ENCODE peak calls at places on chromosomes 16 and 17, in eight cellular contexts. N, Y, W, H, R, S, D and E are unnamed samples.

GRCh38 chr17:46773676-46774075 is 44.8 kb downstream of the WNT3 start:
- DNase-seq in R (no peak), S (no peak), Y (no peak), D (no peak), N (peak), W (no peak), H (no peak), E (no peak)

GRCh38 chr17:37848690-37849616 is 75.3 kb upstream of the TBC1D3K start:
- DNase-seq in R (no peak), W (peak), H (peak), S (no peak), N (no peak), Y (no peak), D (no peak), E (peak)

GRCh38 chr17:40598928-40599627 is 33.8 kb upstream of the CCR7 start:
- DNase-seq in H (no peak), R (no peak), N (no peak), D (peak), Y (no peak), S (peak), W (peak), E (peak)

GRCh38 chr17:7133424-7133823 is 18.8 kb upstream of the ASGR2 start:
- DNase-seq in N (no peak), Y (no peak), W (peak), H (no peak), S (no peak), D (peak), R (no peak), E (no peak)

GRCh38 chr17:10059684-10060211 is 138.7 kb downstream of the GAS7 start:
- DNase-seq in N (no peak), S (no peak), H (peak), W (no peak), R (no peak), Y (no peak), D (no peak), E (peak)

GRCh38 chr16:27199747-27200146 is 3.6 kb upstream of the KDM8 start:
- DNase-seq in N (no peak), W (no peak), R (no peak), Y (no peak), H (peak), D (no peak), S (no peak), E (no peak)

GRCh38 chr17:11240841-11241610 is at the start of gene SHISA6:
- DNase-seq in H (no peak), Y (no peak), W (peak), N (peak), D (no peak), R (peak), S (no peak), E (no peak)

GRCh38 chr17:69030145-69030544 is 30.6 kb downstream of the ABCA9 start:
- DNase-seq in W (no peak), D (no peak), H (peak), S (no peak), N (no peak), R (no peak), Y (no peak), E (peak)

GRCh38 chr17:8066841-8067775 is 20.4 kb downstream of the ALOX12B start:
- DNase-seq in R (no peak), H (no peak), N (peak), Y (no peak), W (peak), D (no peak), S (no peak), E (no peak)

GRCh38 chr17:62626719-62627218 is 701 bp upstream of the MRC2 start:
- DNase-seq in D (no peak), H (peak), Y (peak), R (no peak), N (no peak), S (peak), W (no peak), E (peak)

GRCh38 chr16:48158296-48158695 is 2.5 kb upstream of the ABCC12 start:
- DNase-seq in H (peak), D (no peak), S (no peak), N (no peak), R (no peak), W (no peak), Y (no peak), E (peak)

GRCh38 chr17:79388556-79389295 is 222.1 kb downstream of the RBFOX3 start:
- DNase-seq in W (peak), Y (no peak), H (peak), N (peak), S (no peak), D (no peak), R (peak), E (peak)

GRCh38 chr17:28553000-28553505 is 629 bp upstream of the UNC119 start:
- DNase-seq in N (peak), W (no peak), H (no peak), Y (no peak), D (no peak), S (no peak), R (no peak), E (no peak)

DNA sequence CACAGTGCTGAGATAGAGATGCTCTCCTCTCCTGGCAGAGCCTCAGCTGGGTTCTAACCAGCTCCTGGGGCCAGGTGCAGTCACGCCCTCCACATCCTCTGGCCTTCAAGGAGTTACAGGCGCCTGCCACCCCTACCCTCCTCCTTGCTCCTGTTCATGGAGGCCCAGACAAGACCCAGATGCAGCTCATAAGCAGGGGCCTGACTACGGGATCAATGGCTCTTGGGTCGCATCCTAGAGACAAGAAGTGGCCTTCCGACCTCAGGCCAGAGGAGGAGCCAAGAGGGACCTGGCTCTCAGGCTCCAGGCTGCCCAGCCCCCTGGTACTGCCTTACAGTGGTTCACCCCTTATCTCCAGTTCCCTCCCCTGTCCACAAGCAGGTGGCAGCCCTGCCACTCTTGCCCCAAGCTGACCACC is 23.0 kb downstream of the ARHGAP27 start:
- DNase-seq in Y (no peak), S (no peak), R (no peak), N (peak), H (no peak), D (no peak), W (peak), E (no peak)
- H3K4me3 ChIP-seq in Y (peak), S (peak), R (peak), N (no peak), H (no peak), D (peak), W (no peak), E (no peak)

GRCh38 chr16:89053725-89054029 is 40.0 kb upstream of the ACSF3 start:
- DNase-seq in W (no peak), S (no peak), D (no peak), H (no peak), N (no peak), R (no peak), Y (no peak), E (no peak)
- H3K4me3 ChIP-seq in W (no peak), S (no peak), D (no peak), H (no peak), N (no peak), R (no peak), Y (no peak), E (no peak)

DNA sequence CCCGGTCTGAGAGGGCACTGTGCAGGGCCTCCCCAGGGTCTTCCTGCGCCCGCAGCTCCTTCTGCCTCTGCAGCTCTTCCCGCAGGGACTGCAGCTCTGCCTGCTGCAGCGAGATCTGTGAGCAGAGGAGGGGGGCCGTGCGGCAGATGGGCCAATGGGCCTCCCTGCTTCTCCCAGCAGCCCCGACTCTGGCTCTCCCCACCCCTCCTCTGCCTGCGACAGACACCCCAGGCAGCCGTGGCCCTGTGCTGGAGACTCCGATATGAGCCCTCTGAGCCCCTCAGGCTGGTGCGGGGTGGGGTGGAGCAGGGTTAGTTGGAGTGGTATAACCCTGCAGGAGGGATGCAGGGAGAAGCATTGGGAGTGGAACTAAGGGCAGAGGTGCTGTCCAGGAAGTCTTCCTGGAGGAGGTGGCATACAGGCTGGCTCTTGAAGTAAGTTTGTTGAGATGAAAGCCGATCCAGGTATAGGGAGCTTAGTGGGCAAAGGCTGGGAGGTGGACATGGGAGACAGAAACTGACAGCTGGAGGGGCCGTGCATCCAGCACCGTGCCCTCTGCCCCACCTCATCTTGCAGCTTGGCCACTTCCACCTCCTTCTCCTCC is 5.0 kb downstream of the THOC6 start:
- DNase-seq in H (no peak), N (no peak), R (no peak), D (no peak), S (no peak), W (no peak), Y (no peak), E (no peak)
- H3K4me3 ChIP-seq in H (no peak), N (no peak), R (no peak), D (peak), S (no peak), W (no peak), Y (no peak), E (no peak)

DNA sequence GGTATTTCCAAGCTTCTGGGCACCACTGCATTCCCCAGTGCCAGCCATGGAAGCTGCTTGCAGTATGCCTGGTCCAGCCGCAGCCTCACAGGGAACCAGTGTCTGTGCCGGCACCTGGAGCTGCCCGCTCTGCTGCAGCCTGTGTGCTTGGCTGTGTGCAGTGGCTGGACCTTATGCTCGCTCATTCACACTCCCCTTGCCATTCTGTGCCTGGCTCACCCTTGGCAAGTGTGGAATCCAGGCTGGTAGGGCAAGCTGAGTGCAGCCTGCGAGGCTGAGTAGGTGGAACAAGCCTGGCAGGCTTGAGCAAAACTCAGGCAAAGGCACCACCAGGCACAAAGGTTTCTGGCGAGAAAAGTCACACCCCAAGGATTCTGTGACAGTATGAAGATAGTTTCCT is 144.0 kb downstream of the MYO1D start:
- DNase-seq in Y (no peak), N (no peak), W (no peak), D (no peak), H (no peak), S (no peak), R (no peak), E (no peak)
- H3K4me3 ChIP-seq in Y (no peak), N (no peak), W (no peak), D (no peak), H (no peak), S (no peak), R (no peak), E (no peak)

GRCh38 chr16:79073560-79073959 is 527.0 kb downstream of the MAF start:
- DNase-seq in D (no peak), R (no peak), S (no peak), H (no peak), Y (no peak), W (no peak), N (no peak), E (no peak)
- H3K4me3 ChIP-seq in D (peak), R (no peak), S (no peak), H (no peak), Y (no peak), W (no peak), N (no peak), E (no peak)

GRCh38 chr16:20072524-20073202 is 1.0 kb downstream of the GPR139 start:
- DNase-seq in H (no peak), N (no peak), S (no peak), W (no peak), R (no peak), D (no peak), Y (no peak), E (no peak)

GRCh38 chr16:20074089-20074956 is 633 bp upstream of the GPR139 start:
- DNase-seq in W (peak), N (no peak), S (no peak), Y (no peak), H (no peak), D (no peak), R (no peak), E (no peak)

GRCh38 chr16:20075243-20075642 is 1.6 kb upstream of the GPR139 start:
- DNase-seq in N (no peak), W (no peak), S (no peak), D (no peak), Y (no peak), H (no peak), R (no peak), E (no peak)

GRCh38 chr16:20079106-20079505 is 5.4 kb upstream of the GPR139 start:
- DNase-seq in N (no peak), R (no peak), Y (no peak), H (no peak), W (no peak), S (no peak), D (no peak), E (no peak)

GRCh38 chr16:20073203-20074088 is at the start of gene GPR139:
- DNase-seq in H (no peak), W (peak), S (no peak), R (no peak), N (no peak), D (no peak), Y (no peak), E (no peak)
- H3K4me3 ChIP-seq in H (no peak), W (peak), S (no peak), R (no peak), N (no peak), D (no peak), Y (no peak), E (no peak)

DNA sequence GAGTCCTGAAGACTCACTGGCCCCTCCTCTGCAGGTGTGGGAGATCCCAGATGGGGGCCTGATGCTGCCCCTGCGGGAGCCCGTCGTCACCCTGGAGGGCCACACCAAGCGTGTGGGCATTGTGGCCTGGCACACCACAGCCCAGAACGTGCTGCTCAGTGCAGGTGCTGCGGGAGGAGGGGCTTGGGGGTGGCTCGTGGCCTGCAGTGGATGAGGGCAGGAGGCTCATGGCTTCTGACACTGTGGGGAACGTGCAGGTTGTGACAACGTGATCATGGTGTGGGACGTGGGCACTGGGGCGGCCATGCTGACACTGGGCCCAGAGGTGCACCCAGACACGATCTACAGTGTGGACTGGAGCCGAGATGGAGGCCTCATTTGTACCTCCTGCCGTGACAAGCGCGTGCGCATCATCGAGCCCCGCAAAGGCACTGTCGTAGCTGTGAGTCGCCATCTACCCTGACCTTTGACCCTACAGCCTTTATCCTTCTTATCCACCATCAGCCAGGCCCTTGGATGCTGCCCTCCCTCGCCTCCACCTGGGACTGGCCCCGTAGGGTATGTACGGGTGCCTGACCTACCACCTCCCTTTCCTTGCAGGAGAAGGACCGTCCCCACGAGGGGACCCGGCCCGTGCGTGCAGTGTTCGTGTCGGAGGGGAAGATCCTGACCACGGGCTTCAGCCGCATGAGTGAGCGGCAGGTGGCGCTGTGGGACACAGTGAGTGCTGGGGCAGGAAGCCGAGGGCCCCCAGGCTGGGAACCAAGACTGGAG is 3.6 kb downstream of the CORO1A start:
- DNase-seq in N (peak), H (peak), S (peak), D (peak), Y (peak), W (peak), R (peak), E (peak)
- H3K4me3 ChIP-seq in N (no peak), H (no peak), S (no peak), D (peak), Y (no peak), W (no peak), R (no peak), E (no peak)

GRCh38 chr17:1227365-1227764 is 42.9 kb upstream of the BHLHA9 start:
- DNase-seq in W (no peak), Y (no peak), R (no peak), H (no peak), D (no peak), S (no peak), N (no peak), E (no peak)

GRCh38 chr17:1227917-1228751 is 42.1 kb upstream of the BHLHA9 start:
- DNase-seq in D (peak), R (no peak), S (no peak), W (peak), Y (peak), N (peak), H (no peak), E (no peak)

GRCh38 chr17:1229891-1230571 is 40.2 kb upstream of the BHLHA9 start:
- DNase-seq in S (no peak), N (no peak), D (no peak), Y (no peak), W (peak), H (no peak), R (no peak), E (no peak)

GRCh38 chr17:1229354-1229890 is 40.8 kb upstream of the BHLHA9 start:
- DNase-seq in S (peak), D (peak), N (peak), H (no peak), R (no peak), W (peak), Y (no peak), E (no peak)

DNA sequence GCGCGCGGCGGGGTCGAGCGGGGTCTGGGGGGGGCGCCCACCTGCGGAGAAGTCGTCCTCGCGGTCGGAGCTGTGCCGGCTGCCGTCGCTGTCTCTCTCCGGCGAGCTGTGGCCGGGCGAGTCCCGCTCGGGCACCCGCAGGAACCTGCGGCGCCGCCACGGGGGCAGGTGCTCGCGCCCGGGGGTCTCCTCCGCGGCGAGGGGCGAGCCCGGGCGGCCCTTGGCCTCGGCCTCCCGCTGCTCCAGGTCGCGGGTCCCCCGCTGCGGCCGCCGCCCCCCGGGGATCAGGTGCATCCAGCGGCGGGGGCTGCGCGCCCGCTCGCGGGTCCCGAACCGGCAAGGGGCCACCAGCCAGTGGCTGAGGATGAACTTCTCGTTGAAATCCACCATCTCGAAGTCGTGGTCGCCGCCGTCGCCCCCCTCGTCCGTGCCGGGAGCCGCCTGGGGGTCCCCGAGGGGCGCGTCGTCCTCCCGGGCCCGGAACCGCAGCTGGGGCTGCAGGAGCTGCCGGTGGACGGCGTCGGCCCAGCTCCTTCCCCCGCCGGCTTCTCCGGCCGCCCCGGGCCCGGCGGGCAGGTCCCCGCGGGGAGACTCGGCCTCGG is 41.4 kb upstream of the BHLHA9 start:
- DNase-seq in R (no peak), N (peak), D (no peak), S (no peak), Y (no peak), H (no peak), W (peak), E (no peak)
- H3K4me3 ChIP-seq in R (peak), N (peak), D (no peak), S (peak), Y (peak), H (no peak), W (no peak), E (no peak)

GRCh38 chr17:82371333-82372062 is at the start of gene UTS2R:
- DNase-seq in S (no peak), R (no peak), N (peak), D (peak), Y (peak), W (peak), H (no peak), E (no peak)
- H3K4me3 ChIP-seq in S (peak), R (peak), N (peak), D (peak), Y (peak), W (no peak), H (peak), E (peak)